ENCODE peak calls at places on chromosomes 5 and 9, in eight cellular contexts. One of them, this sample, is unnamed.
A peak's percentile ranks its signal among the peaks of the same experiment; 100 is the strongest.

GRCh38 chr9:14403112-14403511 is 89.2 kb upstream of the NFIB start:
- DNase-seq in AG08396: no peak
- DNase-seq in cardiac fibroblast: no peak
- DNase-seq in MV-4-11: no peak
- DNase-seq in aorta: no peak
- DNase-seq in Panc1: no peak
- DNase-seq in T-helper 2 cell: no peak
- DNase-seq in KBM-7: no peak
- DNase-seq in this sample: no peak

GRCh38 chr5:118611332-118611945 is 376.9 kb downstream of the DTWD2 start:
- DNase-seq in AG08396: peak; percentile 29
- DNase-seq in cardiac fibroblast: peak; percentile 33
- DNase-seq in MV-4-11: peak; percentile 8
- DNase-seq in aorta: no peak
- DNase-seq in Panc1: peak; percentile 1
- DNase-seq in T-helper 2 cell: no peak
- DNase-seq in KBM-7: peak; percentile 32
- DNase-seq in this sample: peak; percentile 30

GRCh38 chr9:79003514-79003913 is 568.3 kb upstream of the TLE4 start:
- DNase-seq in AG08396: no peak
- DNase-seq in cardiac fibroblast: no peak
- DNase-seq in MV-4-11: no peak
- DNase-seq in aorta: no peak
- DNase-seq in Panc1: no peak
- DNase-seq in T-helper 2 cell: no peak
- DNase-seq in KBM-7: no peak
- DNase-seq in this sample: no peak

GRCh38 chr9:134642385-134643181 is 980 bp downstream of the COL5A1 start:
- DNase-seq in AG08396: peak; percentile 91
- DNase-seq in cardiac fibroblast: peak; percentile 77
- DNase-seq in MV-4-11: no peak
- DNase-seq in aorta: peak; percentile 88
- DNase-seq in Panc1: no peak
- DNase-seq in T-helper 2 cell: no peak
- DNase-seq in KBM-7: no peak
- DNase-seq in this sample: no peak

GRCh38 chr5:10761842-10762165 is 770 bp upstream of the DAP start:
- DNase-seq in AG08396: no peak
- DNase-seq in cardiac fibroblast: no peak
- DNase-seq in MV-4-11: peak; percentile 53
- DNase-seq in aorta: no peak
- DNase-seq in Panc1: no peak
- DNase-seq in T-helper 2 cell: no peak
- DNase-seq in KBM-7: no peak
- DNase-seq in this sample: no peak

GRCh38 chr5:80198399-80198798 is 57.4 kb downstream of the SERINC5 start:
- DNase-seq in AG08396: no peak
- DNase-seq in cardiac fibroblast: no peak
- DNase-seq in MV-4-11: peak; percentile 4
- DNase-seq in aorta: no peak
- DNase-seq in Panc1: no peak
- DNase-seq in T-helper 2 cell: no peak
- DNase-seq in KBM-7: no peak
- DNase-seq in this sample: no peak

GRCh38 chr9:3972687-3973086 is 327.2 kb downstream of the GLIS3 start:
- DNase-seq in AG08396: no peak
- DNase-seq in cardiac fibroblast: no peak
- DNase-seq in MV-4-11: no peak
- DNase-seq in aorta: no peak
- DNase-seq in Panc1: no peak
- DNase-seq in T-helper 2 cell: no peak
- DNase-seq in KBM-7: no peak
- DNase-seq in this sample: no peak

GRCh38 chr5:153883829-153884228 is 154.9 kb downstream of the FAM114A2 start:
- DNase-seq in AG08396: peak; percentile 60
- DNase-seq in cardiac fibroblast: no peak
- DNase-seq in MV-4-11: no peak
- DNase-seq in aorta: no peak
- DNase-seq in Panc1: no peak
- DNase-seq in T-helper 2 cell: no peak
- DNase-seq in KBM-7: no peak
- DNase-seq in this sample: no peak